ENCODE peak calls at places on chromosomes 1 and 21, in eight cellular contexts. V is Karpas-422; C is CD4-positive, alpha-beta memory T cell; R is esophagus squamous epithelium; H is mammary epithelial cell; L is sigmoid colon; M is kidney; G is tibial artery. F is an unnamed sample.

GRCh38 chr1:111406325-111406768 is 21.2 kb downstream of the OVGP1 start:
- DNase-seq in L (no peak), C (peak; percentile 61), M (no peak), R (no peak), G (no peak), V (peak; percentile 63), H (peak; percentile 58), F (no peak)

GRCh38 chr1:200917291-200917817 is 22.7 kb downstream of the INAVA start:
- DNase-seq in L (peak; percentile 14), G (no peak), C (no peak), H (peak; percentile 81), R (no peak), M (no peak), V (no peak), F (no peak)

GRCh38 chr1:82423174-82423815 is 622.6 kb downstream of the ADGRL2 start:
- DNase-seq in H (peak; percentile 1), G (no peak), R (no peak), C (no peak), V (no peak), M (no peak), L (no peak), F (no peak)

GRCh38 chr1:114113801-114114750 is 39.6 kb downstream of the SYT6 start:
- DNase-seq in G (peak; percentile 48), M (no peak), L (no peak), R (no peak), V (no peak), C (no peak), H (peak; percentile 14), F (no peak)

GRCh38 chr1:151211972-151212705 is 13.8 kb downstream of the PIP5K1A start:
- DNase-seq in G (no peak), V (no peak), C (no peak), M (no peak), R (no peak), H (peak; percentile 49), L (no peak), F (no peak)

GRCh38 chr1:47448462-47449233 is 10.8 kb downstream of the FOXD2 start:
- DNase-seq in H (no peak), V (no peak), M (no peak), C (no peak), L (no peak), G (no peak), R (no peak), F (no peak)

GRCh38 chr21:14403681-14404318 is 20.9 kb upstream of the HSPA13 start:
- DNase-seq in C (peak; percentile 33), H (peak; percentile 12), M (no peak), R (no peak), L (no peak), V (peak; percentile 67), G (no peak), F (no peak)

GRCh38 chr1:229268505-229268904 is 2.4 kb upstream of the RAB4A start:
- DNase-seq in M (no peak), H (peak; percentile 92), C (no peak), V (no peak), G (no peak), R (no peak), L (no peak), F (no peak)

GRCh38 chr1:181021811-181022434 is 747 bp downstream of the STX6 start:
- DNase-seq in R (no peak), G (peak; percentile 69), C (peak; percentile 43), M (peak; percentile 89), H (peak; percentile 92), L (peak; percentile 82), V (peak; percentile 83), F (peak; percentile 84)

GRCh38 chr1:181016563-181016962 is 6.1 kb downstream of the STX6 start:
- DNase-seq in L (no peak), V (no peak), M (no peak), C (no peak), G (no peak), H (no peak), R (no peak), F (no peak)

GRCh38 chr1:181018901-181019681 is 3.6 kb downstream of the STX6 start:
- DNase-seq in L (no peak), M (no peak), C (no peak), R (no peak), V (no peak), H (peak; percentile 11), G (no peak), F (no peak)

GRCh38 chr1:181023265-181024057 is 791 bp upstream of the STX6 start:
- DNase-seq in H (no peak), G (no peak), V (peak; percentile 49), L (no peak), M (no peak), C (no peak), R (no peak), F (no peak)

GRCh38 chr1:181021155-181021554 is 1.5 kb downstream of the STX6 start:
- DNase-seq in L (no peak), G (no peak), H (no peak), M (no peak), C (no peak), R (no peak), V (no peak), F (no peak)
- H3K4me3 ChIP-seq in L (peak overlapping the region; percentile 99), G (peak overlapping the region; percentile 83), H (peak overlapping the region; percentile 92), M (peak overlapping the region; percentile 92), C (peak overlapping the region; percentile 73), R (peak overlapping the region; percentile 72), V (peak overlapping the region; percentile 90), F (peak overlapping the region; percentile 91)

GRCh38 chr1:197633447-197634039 is 141.7 kb downstream of the DENND1B start:
- DNase-seq in V (no peak), M (no peak), G (no peak), L (no peak), H (no peak), C (no peak), R (no peak), F (no peak)

GRCh38 chr1:197637406-197637805 is 137.9 kb downstream of the DENND1B start:
- DNase-seq in M (no peak), R (no peak), L (no peak), V (no peak), G (no peak), C (no peak), H (no peak), F (no peak)

GRCh38 chr1:197632651-197633050 is 142.6 kb downstream of the DENND1B start:
- DNase-seq in L (no peak), H (no peak), G (no peak), C (no peak), V (peak; percentile 46), M (no peak), R (no peak), F (no peak)

DNA sequence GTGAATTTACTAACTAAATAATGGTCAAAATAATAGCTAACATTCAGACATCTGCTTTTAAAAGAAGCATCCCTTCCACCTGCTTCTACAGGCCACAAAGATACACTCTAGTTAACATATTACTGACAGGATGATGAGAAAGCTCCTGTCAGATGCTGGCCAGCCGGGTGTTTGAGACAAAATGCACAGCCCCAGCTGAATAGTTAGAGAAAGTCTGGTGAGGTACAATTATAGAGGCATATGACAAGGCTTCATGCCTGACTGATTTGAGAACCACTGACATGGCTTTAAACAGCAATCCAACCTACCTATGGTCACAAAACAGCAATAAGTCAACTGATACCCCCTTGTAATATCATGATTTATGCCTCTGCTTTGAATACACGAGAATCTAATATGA is 137.0 kb downstream of the DENND1B start:
- DNase-seq in V (peak; percentile 59), H (no peak), C (no peak), L (no peak), G (no peak), M (no peak), R (no peak), F (no peak)
- H3K27ac ChIP-seq in V (peak overlapping the region; percentile 81), H (no peak overlapping the region), C (no peak overlapping the region), L (no peak overlapping the region), G (no peak overlapping the region), M (no peak overlapping the region), R (no peak overlapping the region), F (no peak overlapping the region)

GRCh38 chr1:204304067-204304466 is 55.7 kb downstream of the PLEKHA6 start:
- DNase-seq in R (no peak), M (no peak), G (no peak), V (no peak), H (no peak), C (no peak), L (no peak), F (no peak)

GRCh38 chr1:204307334-204307883 is 52.3 kb downstream of the PLEKHA6 start:
- DNase-seq in G (peak; percentile 59), L (peak; percentile 81), R (no peak), H (no peak), C (no peak), V (no peak), M (no peak), F (peak; percentile 73)

GRCh38 chr1:204302769-204303168 is 57.0 kb downstream of the PLEKHA6 start:
- DNase-seq in C (no peak), G (no peak), M (no peak), R (no peak), V (peak; percentile 42), H (no peak), L (no peak), F (no peak)

GRCh38 chr1:204308023-204308628 is 51.6 kb downstream of the PLEKHA6 start:
- DNase-seq in C (no peak), G (no peak), H (no peak), R (no peak), V (no peak), M (no peak), L (no peak), F (no peak)

DNA sequence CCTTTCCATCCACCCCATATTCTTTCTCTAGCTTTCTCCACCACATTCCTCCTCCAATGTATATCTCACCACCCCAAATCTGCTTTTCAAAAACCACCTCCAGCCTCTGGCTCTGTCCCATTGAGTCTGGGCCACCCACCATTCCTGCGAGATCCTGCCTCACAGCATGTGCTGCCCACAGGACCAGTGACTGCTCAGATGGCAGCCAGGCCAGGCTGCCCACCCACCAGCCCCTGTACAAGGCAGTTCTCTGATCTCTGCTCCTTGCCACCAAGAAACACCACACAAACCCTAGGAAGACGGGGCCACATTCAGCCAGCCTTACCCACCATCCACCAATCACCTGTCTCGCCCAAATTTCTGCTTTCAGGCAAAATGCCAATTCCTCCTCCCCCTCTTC is 53.7 kb downstream of the PLEKHA6 start:
- DNase-seq in V (no peak), G (no peak), C (no peak), H (no peak), M (no peak), L (no peak), R (no peak), F (no peak)
- H3K4me3 ChIP-seq in V (no peak overlapping the region), G (no peak overlapping the region), C (no peak overlapping the region), H (no peak overlapping the region), M (no peak overlapping the region), L (no peak overlapping the region), R (no peak overlapping the region), F (no peak overlapping the region)

GRCh38 chr1:62398377-62398776 is 38.5 kb upstream of the USP1 start:
- DNase-seq in R (no peak), V (no peak), H (peak; percentile 86), M (no peak), G (no peak), L (no peak), C (no peak), F (no peak)

GRCh38 chr1:62394646-62395045 is 42.2 kb upstream of the USP1 start:
- DNase-seq in V (no peak), L (no peak), R (no peak), C (no peak), M (no peak), H (no peak), G (no peak), F (no peak)

GRCh38 chr1:62396871-62397270 is 40.0 kb upstream of the USP1 start:
- DNase-seq in V (no peak), R (no peak), L (no peak), C (no peak), G (no peak), H (no peak), M (no peak), F (no peak)

GRCh38 chr1:62395291-62395690 is 41.6 kb upstream of the USP1 start:
- DNase-seq in H (no peak), R (no peak), L (no peak), V (no peak), C (no peak), G (no peak), M (no peak), F (no peak)

DNA sequence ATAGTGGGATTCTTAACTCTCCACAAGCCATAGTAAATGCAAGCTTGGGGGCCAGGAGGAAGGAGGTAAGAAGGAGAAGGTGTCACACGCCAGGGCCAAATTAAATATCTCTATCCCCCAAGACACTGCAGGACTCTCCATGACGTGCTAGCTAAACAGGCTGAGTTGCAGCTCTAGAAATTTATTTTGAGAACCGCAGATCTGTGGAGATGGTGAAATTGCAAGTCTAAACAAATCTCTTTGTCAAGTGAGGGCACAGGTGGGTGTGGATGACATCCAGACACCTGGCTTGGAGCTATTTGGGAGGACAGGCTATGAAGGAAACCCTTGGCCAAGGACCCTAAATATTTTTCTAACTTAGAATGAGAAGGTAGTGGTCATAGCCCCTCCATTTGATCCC is 39.5 kb upstream of the USP1 start:
- DNase-seq in H (peak; percentile 76), R (no peak), G (no peak), M (no peak), C (no peak), L (no peak), V (no peak), F (no peak)
- H3K27ac ChIP-seq in H (peak overlapping the region; percentile 1), R (no peak overlapping the region), G (no peak overlapping the region), M (no peak overlapping the region), C (no peak overlapping the region), L (no peak overlapping the region), V (no peak overlapping the region), F (no peak overlapping the region)

F was measured in upper lobe of right lung.